ENCODE peak calls at places on chromosomes 4 and X, in five cellular contexts. N, X, G, O and Y are unnamed samples.
A peak's percentile ranks its signal among the peaks of the same experiment; 100 is the strongest.

GRCh38 chr4:124121511-124121934 is 591.0 kb downstream of the ANKRD50 start:
- DNase-seq in O (peak; percentile 81), N (no peak), X (no peak), G (no peak), Y (no peak)

GRCh38 chrX:111283446-111283845 is 13.2 kb upstream of the CAPN6 start:
- DNase-seq in O (no peak), G (no peak), N (no peak), X (no peak), Y (no peak)

GRCh38 chrX:22105231-22105630 is 73.1 kb downstream of the PHEX start:
- DNase-seq in X (no peak), O (peak; percentile 10), N (no peak), G (peak; percentile 41), Y (no peak)

GRCh38 chr4:77174426-77174825 is 17.4 kb downstream of the CCNG2 start:
- DNase-seq in N (no peak), X (no peak), G (no peak), O (no peak), Y (no peak)

GRCh38 chr4:93648258-93648657 is 180.3 kb upstream of the ATOH1 start:
- DNase-seq in N (no peak), G (no peak), O (no peak), X (no peak), Y (no peak)

GRCh38 chr4:110088670-110089069 is 109.7 kb downstream of the ELOVL6 start:
- DNase-seq in O (peak; percentile 55), X (no peak), N (no peak), G (no peak), Y (no peak)

GRCh38 chr4:79638735-79639134 is 230.7 kb upstream of the GK2 start:
- DNase-seq in N (no peak), O (no peak), G (no peak), X (no peak), Y (no peak)

GRCh38 chr4:107619731-107620130 is 100.3 kb downstream of the PAPSS1 start:
- DNase-seq in G (no peak), N (no peak), X (no peak), O (no peak), Y (no peak)

GRCh38 chrX:15739886-15740285 is 1.8 kb downstream of the CA5B start:
- DNase-seq in G (no peak), X (no peak), O (no peak), N (peak; percentile 1), Y (no peak)

GRCh38 chr4:184420881-184421416 is 53.4 kb downstream of the IRF2 start:
- DNase-seq in N (no peak), O (no peak), G (no peak), X (no peak), Y (no peak)
- H3K27ac ChIP-seq in N (no peak overlapping the region), O (no peak overlapping the region), G (no peak overlapping the region), X (peak overlapping the region; percentile 13), Y (no peak overlapping the region)

GRCh38 chr4:139988863-139989765 is 164.9 kb downstream of the MAML3 start:
- DNase-seq in G (peak; percentile 75), X (no peak), N (peak; percentile 90), O (peak; percentile 90), Y (no peak)
- H3K27ac ChIP-seq in G (no peak overlapping the region), X (no peak overlapping the region), N (peak overlapping the region; percentile 28), O (peak overlapping the region; percentile 4), Y (no peak overlapping the region)

DNA sequence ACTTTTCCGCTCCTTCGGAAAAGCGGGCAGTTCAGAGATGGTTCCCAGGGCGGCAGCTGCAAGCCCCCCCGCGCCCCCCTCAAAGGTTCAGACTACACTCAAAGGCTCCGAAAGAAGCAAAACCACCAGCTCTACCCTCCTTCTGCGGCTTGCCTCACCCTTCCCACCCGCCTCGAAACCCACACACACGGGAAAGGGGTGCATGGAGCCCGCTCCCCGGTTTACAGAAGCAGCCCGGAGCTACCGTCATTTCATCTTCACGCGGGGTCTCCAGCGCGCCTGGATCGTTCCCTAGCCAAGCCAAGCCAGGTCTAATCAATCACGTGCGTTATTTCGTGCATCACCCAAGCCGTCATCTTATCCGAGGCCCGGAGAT is 1.2 kb downstream of the NLGN4X start:
- DNase-seq in X (no peak), G (no peak), N (no peak), O (no peak), Y (no peak)
- H3K27ac ChIP-seq in X (no peak overlapping the region), G (no peak overlapping the region), N (no peak overlapping the region), O (no peak overlapping the region), Y (no peak overlapping the region)

DNA sequence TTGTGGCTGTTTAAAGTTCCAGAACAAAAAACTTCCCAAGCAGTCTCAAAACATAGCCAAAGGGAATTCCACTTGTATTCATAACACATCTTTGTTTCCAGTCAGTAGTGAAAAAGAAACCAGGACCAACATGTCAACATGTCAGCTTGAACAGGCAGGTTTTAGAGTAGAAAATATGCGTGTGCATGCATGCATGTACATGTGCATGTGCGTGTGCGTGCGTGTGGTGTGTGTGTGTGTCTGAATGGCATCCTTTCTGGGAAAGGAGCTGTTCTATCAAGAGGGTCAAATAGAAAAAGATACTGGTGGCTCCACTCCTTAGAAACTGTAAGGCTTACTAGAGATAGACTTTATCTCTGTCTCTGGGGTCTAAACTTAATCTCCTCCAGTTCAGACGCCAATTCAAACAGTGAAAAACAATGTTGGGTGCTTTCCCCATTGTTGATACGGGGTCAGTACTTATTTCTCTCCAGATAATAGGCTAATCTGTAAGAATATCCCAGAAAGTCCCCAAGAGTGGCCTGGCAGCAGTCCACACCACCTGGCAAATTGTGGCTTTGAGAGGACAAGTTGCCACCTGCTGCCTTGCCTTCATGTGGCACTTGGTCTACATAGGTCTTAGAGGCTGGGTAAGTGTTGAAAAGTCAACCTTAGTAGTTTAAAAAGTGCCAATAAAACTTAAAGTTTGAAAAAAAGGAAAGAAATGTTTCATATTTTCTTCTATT is 110.3 kb downstream of the SCD5 start:
- DNase-seq in G (no peak), N (no peak), O (no peak), X (no peak), Y (no peak)
- H3K27ac ChIP-seq in G (no peak overlapping the region), N (no peak overlapping the region), O (peak overlapping the region; percentile 79), X (no peak overlapping the region), Y (no peak overlapping the region)

GRCh38 chr4:7327341-7327885 is 107.3 kb downstream of the PSAPL1 start:
- DNase-seq in O (no peak), X (peak; percentile 61), N (no peak), G (peak; percentile 27), Y (peak; percentile 30)

GRCh38 chr4:7325541-7325940 is 109.2 kb downstream of the PSAPL1 start:
- DNase-seq in O (no peak), G (peak; percentile 28), N (no peak), X (peak; percentile 55), Y (peak; percentile 20)

GRCh38 chr4:7328162-7328912 is 106.4 kb downstream of the PSAPL1 start:
- DNase-seq in G (no peak), O (no peak), X (peak; percentile 39), N (no peak), Y (peak; percentile 30)

GRCh38 chr4:7326306-7326692 is 108.4 kb downstream of the PSAPL1 start:
- DNase-seq in O (no peak), N (no peak), G (peak; percentile 39), X (peak; percentile 59), Y (peak; percentile 35)

GRCh38 chr4:7326693-7327340 is 107.9 kb downstream of the PSAPL1 start:
- DNase-seq in X (peak; percentile 72), N (no peak), O (no peak), G (peak; percentile 42), Y (peak; percentile 37)
- H3K27ac ChIP-seq in X (no peak overlapping the region), N (no peak overlapping the region), O (no peak overlapping the region), G (no peak overlapping the region), Y (no peak overlapping the region)

DNA sequence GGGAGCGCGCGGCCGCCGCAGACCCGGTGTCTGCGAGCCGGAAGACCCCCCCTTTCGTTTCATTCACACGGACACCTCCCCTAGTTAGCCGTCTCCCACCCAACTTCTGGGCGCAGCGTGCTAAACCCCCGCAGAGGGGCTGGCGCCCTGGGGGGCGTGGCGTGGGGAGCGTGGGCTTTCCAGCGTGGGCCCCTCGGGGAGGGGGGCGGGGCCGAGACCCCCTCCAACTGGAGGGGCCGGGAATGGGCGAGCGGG is 1.1 kb downstream of the FHDC1 start:
- DNase-seq in X (no peak), O (no peak), G (no peak), N (no peak), Y (no peak)
- H3K27ac ChIP-seq in X (peak overlapping the region; percentile 82), O (no peak overlapping the region), G (no peak overlapping the region), N (no peak overlapping the region), Y (peak overlapping the region; percentile 77)